ENCODE peak calls at places on chromosomes 7 and 10, in eight cellular contexts. One of them, this sample, is unnamed.

GRCh38 chr7:152145853-152146466 is 120.5 kb downstream of the GALNT11 start:
- DNase-seq in AG09319: peak
- DNase-seq in IMR-90: peak
- DNase-seq in SK-N-SH: peak
- DNase-seq in NCI-H2029: peak
- DNase-seq in NCI-H1436 treated with DMSO at 0.1 percent for 48 hours: no peak
- DNase-seq in stimulated activated naive CD4-positive, alpha-beta T cell: no peak
- DNase-seq in fibroblast of lung: peak
- DNase-seq in this sample: no peak

GRCh38 chr10:18400911-18401260 is 250.5 kb downstream of the NSUN6 start:
- DNase-seq in AG09319: no peak
- DNase-seq in IMR-90: no peak
- DNase-seq in SK-N-SH: peak
- DNase-seq in NCI-H2029: no peak
- DNase-seq in NCI-H1436 treated with DMSO at 0.1 percent for 48 hours: no peak
- DNase-seq in stimulated activated naive CD4-positive, alpha-beta T cell: no peak
- DNase-seq in fibroblast of lung: no peak
- DNase-seq in this sample: no peak

GRCh38 chr7:18049262-18049661 is 21.6 kb upstream of the PRPS1L1 start:
- DNase-seq in AG09319: no peak
- DNase-seq in IMR-90: no peak
- DNase-seq in SK-N-SH: no peak
- DNase-seq in NCI-H2029: no peak
- DNase-seq in NCI-H1436 treated with DMSO at 0.1 percent for 48 hours: no peak
- DNase-seq in stimulated activated naive CD4-positive, alpha-beta T cell: no peak
- DNase-seq in fibroblast of lung: no peak
- DNase-seq in this sample: no peak

GRCh38 chr7:131657881-131658280 is 101.5 kb upstream of the PODXL start:
- DNase-seq in AG09319: no peak
- DNase-seq in IMR-90: no peak
- DNase-seq in SK-N-SH: no peak
- DNase-seq in NCI-H2029: no peak
- DNase-seq in NCI-H1436 treated with DMSO at 0.1 percent for 48 hours: no peak
- DNase-seq in stimulated activated naive CD4-positive, alpha-beta T cell: no peak
- DNase-seq in fibroblast of lung: no peak
- DNase-seq in this sample: no peak

GRCh38 chr10:75476569-75476968 is 45.1 kb downstream of the LRMDA start:
- DNase-seq in AG09319: no peak
- DNase-seq in IMR-90: no peak
- DNase-seq in SK-N-SH: no peak
- DNase-seq in NCI-H2029: no peak
- DNase-seq in NCI-H1436 treated with DMSO at 0.1 percent for 48 hours: no peak
- DNase-seq in stimulated activated naive CD4-positive, alpha-beta T cell: no peak
- DNase-seq in fibroblast of lung: no peak
- DNase-seq in this sample: no peak

GRCh38 chr7:44257618-44258422 is 57.0 kb downstream of the YKT6 start:
- DNase-seq in AG09319: no peak
- DNase-seq in IMR-90: peak
- DNase-seq in SK-N-SH: peak
- DNase-seq in NCI-H2029: no peak
- DNase-seq in NCI-H1436 treated with DMSO at 0.1 percent for 48 hours: no peak
- DNase-seq in stimulated activated naive CD4-positive, alpha-beta T cell: peak
- DNase-seq in fibroblast of lung: peak
- DNase-seq in this sample: no peak

GRCh38 chr10:62610649-62611229 is 193.8 kb upstream of the ADO start:
- DNase-seq in AG09319: no peak
- DNase-seq in IMR-90: peak
- DNase-seq in SK-N-SH: peak
- DNase-seq in NCI-H2029: no peak
- DNase-seq in NCI-H1436 treated with DMSO at 0.1 percent for 48 hours: no peak
- DNase-seq in stimulated activated naive CD4-positive, alpha-beta T cell: peak
- DNase-seq in fibroblast of lung: peak
- DNase-seq in this sample: no peak

GRCh38 chr10:109880886-109881467 is 42.3 kb downstream of the XPNPEP1 start:
- DNase-seq in AG09319: no peak
- DNase-seq in IMR-90: no peak
- DNase-seq in SK-N-SH: no peak
- DNase-seq in NCI-H2029: no peak
- DNase-seq in NCI-H1436 treated with DMSO at 0.1 percent for 48 hours: no peak
- DNase-seq in stimulated activated naive CD4-positive, alpha-beta T cell: no peak
- DNase-seq in fibroblast of lung: peak
- DNase-seq in this sample: no peak

GRCh38 chr7:80591654-80592053 is 46.8 kb upstream of the CD36 start:
- DNase-seq in AG09319: no peak
- DNase-seq in IMR-90: no peak
- DNase-seq in SK-N-SH: no peak
- DNase-seq in NCI-H2029: no peak
- DNase-seq in NCI-H1436 treated with DMSO at 0.1 percent for 48 hours: no peak
- DNase-seq in stimulated activated naive CD4-positive, alpha-beta T cell: no peak
- DNase-seq in fibroblast of lung: no peak
- DNase-seq in this sample: no peak

GRCh38 chr10:58963101-58963534 is 213.3 kb upstream of the PHYHIPL start:
- DNase-seq in AG09319: no peak
- DNase-seq in IMR-90: no peak
- DNase-seq in SK-N-SH: no peak
- DNase-seq in NCI-H2029: no peak
- DNase-seq in NCI-H1436 treated with DMSO at 0.1 percent for 48 hours: no peak
- DNase-seq in stimulated activated naive CD4-positive, alpha-beta T cell: no peak
- DNase-seq in fibroblast of lung: no peak
- DNase-seq in this sample: no peak

GRCh38 chr10:88762906-88763305 is 3.1 kb downstream of the LIPN start:
- DNase-seq in AG09319: no peak
- DNase-seq in IMR-90: no peak
- DNase-seq in SK-N-SH: no peak
- DNase-seq in NCI-H2029: no peak
- DNase-seq in NCI-H1436 treated with DMSO at 0.1 percent for 48 hours: no peak
- DNase-seq in stimulated activated naive CD4-positive, alpha-beta T cell: no peak
- DNase-seq in fibroblast of lung: no peak
- DNase-seq in this sample: no peak

GRCh38 chr10:12825255-12825654 is 176.3 kb downstream of the CCDC3 start:
- DNase-seq in AG09319: no peak
- DNase-seq in IMR-90: peak
- DNase-seq in SK-N-SH: no peak
- DNase-seq in NCI-H2029: no peak
- DNase-seq in NCI-H1436 treated with DMSO at 0.1 percent for 48 hours: no peak
- DNase-seq in stimulated activated naive CD4-positive, alpha-beta T cell: no peak
- DNase-seq in fibroblast of lung: peak
- DNase-seq in this sample: no peak

GRCh38 chr7:55970561-55970960 is 6.2 kb downstream of the NIPSNAP2 start:
- DNase-seq in AG09319: no peak
- DNase-seq in IMR-90: no peak
- DNase-seq in SK-N-SH: no peak
- DNase-seq in NCI-H2029: peak
- DNase-seq in NCI-H1436 treated with DMSO at 0.1 percent for 48 hours: no peak
- DNase-seq in stimulated activated naive CD4-positive, alpha-beta T cell: no peak
- DNase-seq in fibroblast of lung: no peak
- DNase-seq in this sample: no peak

GRCh38 chr7:85177316-85177715 is 9.5 kb downstream of the SEMA3D start:
- DNase-seq in AG09319: no peak
- DNase-seq in IMR-90: no peak
- DNase-seq in SK-N-SH: no peak
- DNase-seq in NCI-H2029: no peak
- DNase-seq in NCI-H1436 treated with DMSO at 0.1 percent for 48 hours: no peak
- DNase-seq in stimulated activated naive CD4-positive, alpha-beta T cell: no peak
- DNase-seq in fibroblast of lung: no peak
- DNase-seq in this sample: no peak

GRCh38 chr10:117168729-117169128 is 28.6 kb upstream of the KCNK18 start:
- DNase-seq in AG09319: no peak
- DNase-seq in IMR-90: no peak
- DNase-seq in SK-N-SH: no peak
- DNase-seq in NCI-H2029: no peak
- DNase-seq in NCI-H1436 treated with DMSO at 0.1 percent for 48 hours: no peak
- DNase-seq in stimulated activated naive CD4-positive, alpha-beta T cell: no peak
- DNase-seq in fibroblast of lung: no peak
- DNase-seq in this sample: no peak

GRCh38 chr10:123154092-123154942 is at the start of gene BUB3:
- DNase-seq in AG09319: peak
- DNase-seq in IMR-90: peak
- DNase-seq in SK-N-SH: peak
- DNase-seq in NCI-H2029: peak
- DNase-seq in NCI-H1436 treated with DMSO at 0.1 percent for 48 hours: peak
- DNase-seq in stimulated activated naive CD4-positive, alpha-beta T cell: peak
- DNase-seq in fibroblast of lung: peak
- DNase-seq in this sample: peak

GRCh38 chr7:20653636-20654035 is 38.2 kb downstream of the ABCB5 start:
- DNase-seq in AG09319: no peak
- DNase-seq in IMR-90: no peak
- DNase-seq in SK-N-SH: no peak
- DNase-seq in NCI-H2029: no peak
- DNase-seq in NCI-H1436 treated with DMSO at 0.1 percent for 48 hours: no peak
- DNase-seq in stimulated activated naive CD4-positive, alpha-beta T cell: no peak
- DNase-seq in fibroblast of lung: no peak
- DNase-seq in this sample: no peak

GRCh38 chr7:2566890-2567662 is 8.3 kb downstream of the IQCE start:
- DNase-seq in AG09319: no peak
- DNase-seq in IMR-90: no peak
- DNase-seq in SK-N-SH: no peak
- DNase-seq in NCI-H2029: no peak
- DNase-seq in NCI-H1436 treated with DMSO at 0.1 percent for 48 hours: no peak
- DNase-seq in stimulated activated naive CD4-positive, alpha-beta T cell: no peak
- DNase-seq in fibroblast of lung: no peak
- DNase-seq in this sample: no peak

GRCh38 chr10:287814-288213 is 152.6 kb downstream of the ZMYND11 start:
- DNase-seq in AG09319: no peak
- DNase-seq in IMR-90: no peak
- DNase-seq in SK-N-SH: no peak
- DNase-seq in NCI-H2029: no peak
- DNase-seq in NCI-H1436 treated with DMSO at 0.1 percent for 48 hours: no peak
- DNase-seq in stimulated activated naive CD4-positive, alpha-beta T cell: no peak
- DNase-seq in fibroblast of lung: peak
- DNase-seq in this sample: no peak